ENCODE peak calls at places on chromosome 14, in five cellular contexts. One of them, this sample, is unnamed.
A peak's percentile ranks its signal among the peaks of the same experiment; 100 is the strongest.

GRCh38 chr14:56422703-56423213 is 156.8 kb upstream of the TMEM260 start:
- ATAC-seq in right lobe of liver: peak; percentile 86
- ATAC-seq in upper lobe of right lung: peak; percentile 91
- ATAC-seq in upper lobe of left lung: peak; percentile 75
- ATAC-seq in left lung: peak; percentile 98
- ATAC-seq in this sample: peak; percentile 87

GRCh38 chr14:101075025-101075800 is 171.7 kb upstream of the RTL1 start:
- ATAC-seq in upper lobe of right lung: no peak
- ATAC-seq in upper lobe of left lung: no peak
- ATAC-seq in right lobe of liver: no peak
- ATAC-seq in left lung: no peak
- ATAC-seq in this sample: no peak

GRCh38 chr14:63543826-63544320 is 696 bp upstream of the PPP2R5E start:
- ATAC-seq in left lung: no peak
- ATAC-seq in right lobe of liver: no peak
- ATAC-seq in upper lobe of left lung: no peak
- ATAC-seq in upper lobe of right lung: no peak
- ATAC-seq in this sample: no peak

GRCh38 chr14:91402278-91403068 is 15.1 kb downstream of the CCDC88C start:
- ATAC-seq in upper lobe of right lung: peak; percentile 68
- ATAC-seq in right lobe of liver: peak; percentile 32
- ATAC-seq in left lung: peak; percentile 76
- ATAC-seq in upper lobe of left lung: peak; percentile 57
- ATAC-seq in this sample: no peak

GRCh38 chr14:68143341-68143807 is 323.8 kb downstream of the RAD51B start:
- ATAC-seq in upper lobe of left lung: peak; percentile 44
- ATAC-seq in left lung: peak; percentile 4
- ATAC-seq in right lobe of liver: peak; percentile 65
- ATAC-seq in upper lobe of right lung: peak; percentile 48
- ATAC-seq in this sample: peak; percentile 40

GRCh38 chr14:50762931-50763300 is 68.0 kb downstream of the NIN start:
- ATAC-seq in right lobe of liver: no peak
- ATAC-seq in upper lobe of left lung: no peak
- ATAC-seq in upper lobe of right lung: no peak
- ATAC-seq in left lung: no peak
- ATAC-seq in this sample: no peak

GRCh38 chr14:94887591-94887990 is 117.7 kb upstream of the GSC start:
- ATAC-seq in upper lobe of left lung: no peak
- ATAC-seq in upper lobe of right lung: peak; percentile 3
- ATAC-seq in right lobe of liver: no peak
- ATAC-seq in left lung: no peak
- ATAC-seq in this sample: no peak

GRCh38 chr14:52547027-52547426 is 5.3 kb downstream of the TXNDC16 start:
- ATAC-seq in upper lobe of left lung: no peak
- ATAC-seq in right lobe of liver: peak; percentile 12
- ATAC-seq in left lung: no peak
- ATAC-seq in upper lobe of right lung: no peak
- ATAC-seq in this sample: no peak

GRCh38 chr14:61607570-61608244 is 87.6 kb upstream of the HIF1A start:
- ATAC-seq in upper lobe of left lung: no peak
- ATAC-seq in left lung: no peak
- ATAC-seq in right lobe of liver: no peak
- ATAC-seq in upper lobe of right lung: peak; percentile 28
- ATAC-seq in this sample: no peak

GRCh38 chr14:93081875-93082570 is 33.7 kb downstream of the ITPK1 start:
- ATAC-seq in left lung: no peak
- ATAC-seq in upper lobe of right lung: peak; percentile 29
- ATAC-seq in right lobe of liver: no peak
- ATAC-seq in upper lobe of left lung: no peak
- ATAC-seq in this sample: no peak

GRCh38 chr14:83607682-83608081 is 1922.3 kb upstream of the FLRT2 start:
- ATAC-seq in left lung: no peak
- ATAC-seq in right lobe of liver: no peak
- ATAC-seq in upper lobe of right lung: no peak
- ATAC-seq in upper lobe of left lung: no peak
- ATAC-seq in this sample: no peak

GRCh38 chr14:52154992-52155655 is 86.3 kb upstream of the NID2 start:
- ATAC-seq in right lobe of liver: peak; percentile 19
- ATAC-seq in left lung: no peak
- ATAC-seq in upper lobe of right lung: no peak
- ATAC-seq in upper lobe of left lung: no peak
- ATAC-seq in this sample: no peak

GRCh38 chr14:46490150-46490769 is 161.3 kb downstream of the RPL10L start:
- ATAC-seq in upper lobe of left lung: no peak
- ATAC-seq in right lobe of liver: peak; percentile 47
- ATAC-seq in left lung: peak; percentile 83
- ATAC-seq in upper lobe of right lung: peak; percentile 86
- ATAC-seq in this sample: no peak

GRCh38 chr14:65070710-65071033 is 31.6 kb downstream of the MAX start:
- ATAC-seq in upper lobe of right lung: no peak
- ATAC-seq in left lung: peak; percentile 34
- ATAC-seq in right lobe of liver: no peak
- ATAC-seq in upper lobe of left lung: no peak
- ATAC-seq in this sample: no peak

GRCh38 chr14:67520482-67520881 is 12.6 kb upstream of the PLEKHH1 start:
- ATAC-seq in right lobe of liver: no peak
- ATAC-seq in upper lobe of left lung: no peak
- ATAC-seq in upper lobe of right lung: no peak
- ATAC-seq in left lung: no peak
- ATAC-seq in this sample: no peak

GRCh38 chr14:23609001-23609400 is 27.2 kb upstream of the DHRS2 start:
- ATAC-seq in upper lobe of left lung: no peak
- ATAC-seq in upper lobe of right lung: no peak
- ATAC-seq in right lobe of liver: no peak
- ATAC-seq in left lung: no peak
- ATAC-seq in this sample: no peak

GRCh38 chr14:22798528-22798927 is 16.7 kb downstream of the SLC7A7 start:
- ATAC-seq in upper lobe of left lung: no peak
- ATAC-seq in right lobe of liver: peak; percentile 64
- ATAC-seq in upper lobe of right lung: peak; percentile 71
- ATAC-seq in left lung: no peak
- ATAC-seq in this sample: no peak

GRCh38 chr14:26597136-26598080 is at the start of gene NOVA1:
- ATAC-seq in upper lobe of right lung: peak; percentile 79
- ATAC-seq in right lobe of liver: peak; percentile 70
- ATAC-seq in left lung: peak; percentile 74
- ATAC-seq in upper lobe of left lung: peak; percentile 63
- ATAC-seq in this sample: peak; percentile 1

GRCh38 chr14:102579696-102580551 is 12.5 kb upstream of the RCOR1 start:
- ATAC-seq in right lobe of liver: no peak
- ATAC-seq in left lung: peak; percentile 43
- ATAC-seq in upper lobe of left lung: no peak
- ATAC-seq in upper lobe of right lung: peak; percentile 39
- ATAC-seq in this sample: peak; percentile 53

GRCh38 chr14:106564058-106564643 is 1037.8 kb downstream of the TMEM121 start:
- ATAC-seq in upper lobe of right lung: peak; percentile 70
- ATAC-seq in right lobe of liver: peak; percentile 44
- ATAC-seq in upper lobe of left lung: no peak
- ATAC-seq in left lung: peak; percentile 42
- ATAC-seq in this sample: no peak

GRCh38 chr14:61803755-61804154 is 41.5 kb downstream of the SNAPC1 start:
- ATAC-seq in left lung: no peak
- ATAC-seq in upper lobe of right lung: no peak
- ATAC-seq in upper lobe of left lung: no peak
- ATAC-seq in right lobe of liver: no peak
- ATAC-seq in this sample: no peak

GRCh38 chr14:77077040-77077439 is 21.0 kb upstream of the CIPC start:
- ATAC-seq in right lobe of liver: peak; percentile 19
- ATAC-seq in upper lobe of left lung: no peak
- ATAC-seq in upper lobe of right lung: no peak
- ATAC-seq in left lung: no peak
- ATAC-seq in this sample: peak; percentile 24

GRCh38 chr14:21169587-21169986 is 13.7 kb upstream of the OR5AU1 start:
- ATAC-seq in right lobe of liver: no peak
- ATAC-seq in upper lobe of left lung: peak; percentile 68
- ATAC-seq in upper lobe of right lung: peak; percentile 64
- ATAC-seq in left lung: peak; percentile 61
- ATAC-seq in this sample: no peak

GRCh38 chr14:94291906-94292525 is 1.1 kb downstream of the SERPINA10 start:
- ATAC-seq in upper lobe of left lung: no peak
- ATAC-seq in upper lobe of right lung: no peak
- ATAC-seq in left lung: no peak
- ATAC-seq in right lobe of liver: peak; percentile 30
- ATAC-seq in this sample: no peak

GRCh38 chr14:90630407-90630806 is 185.8 kb downstream of the TTC7B start:
- ATAC-seq in right lobe of liver: peak; percentile 78
- ATAC-seq in left lung: peak; percentile 75
- ATAC-seq in upper lobe of left lung: peak; percentile 72
- ATAC-seq in upper lobe of right lung: peak; percentile 83
- ATAC-seq in this sample: no peak

GRCh38 chr14:61296151-61296550 is 15.0 kb upstream of the TMEM30B start:
- ATAC-seq in left lung: no peak
- ATAC-seq in right lobe of liver: no peak
- ATAC-seq in upper lobe of left lung: no peak
- ATAC-seq in upper lobe of right lung: no peak
- ATAC-seq in this sample: no peak

GRCh38 chr14:66432334-66432733 is 53.8 kb upstream of the CCDC196 start:
- ATAC-seq in upper lobe of left lung: no peak
- ATAC-seq in upper lobe of right lung: no peak
- ATAC-seq in right lobe of liver: peak; percentile 95
- ATAC-seq in left lung: no peak
- ATAC-seq in this sample: no peak

GRCh38 chr14:23512156-23512555 is 39.4 kb downstream of the ZFHX2 start:
- ATAC-seq in left lung: no peak
- ATAC-seq in upper lobe of left lung: no peak
- ATAC-seq in right lobe of liver: no peak
- ATAC-seq in upper lobe of right lung: no peak
- ATAC-seq in this sample: no peak

GRCh38 chr14:31880935-31881334 is 196.2 kb upstream of the ARHGAP5 start:
- ATAC-seq in upper lobe of left lung: no peak
- ATAC-seq in left lung: peak; percentile 64
- ATAC-seq in right lobe of liver: no peak
- ATAC-seq in upper lobe of right lung: peak; percentile 48
- ATAC-seq in this sample: no peak

GRCh38 chr14:99280852-99281251 is 8.9 kb upstream of the BCL11B start:
- ATAC-seq in right lobe of liver: no peak
- ATAC-seq in upper lobe of left lung: no peak
- ATAC-seq in left lung: no peak
- ATAC-seq in upper lobe of right lung: no peak
- ATAC-seq in this sample: no peak

GRCh38 chr14:103621860-103622259 is 7.2 kb upstream of the KLC1 start:
- ATAC-seq in upper lobe of right lung: no peak
- ATAC-seq in upper lobe of left lung: no peak
- ATAC-seq in right lobe of liver: no peak
- ATAC-seq in left lung: no peak
- ATAC-seq in this sample: no peak

GRCh38 chr14:106652494-106652893 is 1126.1 kb downstream of the TMEM121 start:
- ATAC-seq in left lung: no peak
- ATAC-seq in right lobe of liver: no peak
- ATAC-seq in upper lobe of right lung: no peak
- ATAC-seq in upper lobe of left lung: no peak
- ATAC-seq in this sample: no peak

DNA sequence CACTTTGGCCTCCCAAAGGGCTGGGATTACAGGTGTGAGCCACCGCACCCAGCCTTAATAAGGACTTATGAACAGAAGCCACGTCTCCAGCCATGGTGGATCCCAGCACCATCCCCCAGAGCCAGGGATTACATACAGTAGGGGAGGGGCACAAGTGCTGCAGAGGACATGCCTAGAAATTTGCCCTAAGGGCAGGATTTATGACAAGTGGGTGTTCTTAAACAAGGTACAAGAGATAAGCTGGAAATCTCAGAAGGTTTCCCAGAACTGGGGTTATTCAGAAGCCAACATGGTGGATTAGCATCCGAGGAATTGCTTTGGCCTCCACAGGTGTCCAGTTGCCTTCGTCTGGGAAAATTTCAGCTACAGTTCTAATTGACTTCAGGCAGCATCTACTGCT is 114.3 kb upstream of the EGLN3 start:
- ATAC-seq in left lung: no peak
- ATAC-seq in right lobe of liver: no peak
- ATAC-seq in upper lobe of left lung: no peak
- ATAC-seq in upper lobe of right lung: no peak
- ATAC-seq in this sample: no peak
- TF ChIP-seq CTCF in left lung: no peak
- TF ChIP-seq CTCF in right lobe of liver: no peak
- TF ChIP-seq CTCF in upper lobe of left lung: no peak
- TF ChIP-seq CTCF in upper lobe of right lung: no peak
- TF ChIP-seq CTCF in this sample: no peak

DNA sequence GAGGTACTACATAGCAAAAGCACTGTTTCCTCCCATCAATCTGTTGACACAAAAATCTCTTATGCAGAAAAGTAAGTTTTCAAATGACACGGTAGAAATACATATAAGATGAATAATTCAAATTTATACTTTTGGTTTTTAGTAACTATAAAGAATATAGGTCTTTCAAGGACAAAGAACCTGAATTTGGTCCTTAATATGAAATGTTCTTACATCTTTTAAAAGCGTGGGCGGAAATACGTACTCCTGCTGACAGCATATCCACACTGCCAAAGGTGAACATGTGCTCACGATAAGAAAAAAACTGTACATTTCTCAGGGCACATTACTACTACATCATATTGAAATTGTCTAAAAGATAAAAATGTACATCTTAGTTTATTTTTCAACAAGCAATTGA is 127.6 kb downstream of the FOXN3 start:
- ATAC-seq in right lobe of liver: no peak
- ATAC-seq in upper lobe of left lung: no peak
- ATAC-seq in left lung: no peak
- ATAC-seq in upper lobe of right lung: no peak
- ATAC-seq in this sample: no peak
- H3K27me3 ChIP-seq in right lobe of liver: no peaks in the 10 kb centered on the region
- H3K27me3 ChIP-seq in upper lobe of left lung: no peaks in the 10 kb centered on the region
- H3K27me3 ChIP-seq in left lung: no peaks in the 10 kb centered on the region
- H3K27me3 ChIP-seq in upper lobe of right lung: no peaks in the 10 kb centered on the region
- H3K27me3 ChIP-seq in this sample: no peaks in the 10 kb centered on the region

GRCh38 chr14:55026793-55027560 is at the start of the genes SOCS4 and WDHD1:
- ATAC-seq in upper lobe of left lung: peak; percentile 99
- ATAC-seq in upper lobe of right lung: peak; percentile 100
- ATAC-seq in right lobe of liver: peak; percentile 100
- ATAC-seq in left lung: peak; percentile 99
- ATAC-seq in this sample: peak; percentile 100
- TF ChIP-seq CTCF in upper lobe of left lung: no peak
- TF ChIP-seq CTCF in upper lobe of right lung: peak; percentile 17
- TF ChIP-seq CTCF in right lobe of liver: no peak
- TF ChIP-seq CTCF in left lung: no peak
- TF ChIP-seq CTCF in this sample: peak; percentile 32

GRCh38 chr14:104917992-104918391 is 6.7 kb upstream of the PLD4 start:
- ATAC-seq in left lung: no peak
- ATAC-seq in right lobe of liver: no peak
- ATAC-seq in upper lobe of left lung: no peak
- ATAC-seq in upper lobe of right lung: no peak
- ATAC-seq in this sample: no peak

GRCh38 chr14:104913413-104913812 is 11.3 kb upstream of the PLD4 start:
- ATAC-seq in upper lobe of left lung: peak; percentile 82
- ATAC-seq in left lung: peak; percentile 94
- ATAC-seq in right lobe of liver: no peak
- ATAC-seq in upper lobe of right lung: peak; percentile 86
- ATAC-seq in this sample: no peak

DNA sequence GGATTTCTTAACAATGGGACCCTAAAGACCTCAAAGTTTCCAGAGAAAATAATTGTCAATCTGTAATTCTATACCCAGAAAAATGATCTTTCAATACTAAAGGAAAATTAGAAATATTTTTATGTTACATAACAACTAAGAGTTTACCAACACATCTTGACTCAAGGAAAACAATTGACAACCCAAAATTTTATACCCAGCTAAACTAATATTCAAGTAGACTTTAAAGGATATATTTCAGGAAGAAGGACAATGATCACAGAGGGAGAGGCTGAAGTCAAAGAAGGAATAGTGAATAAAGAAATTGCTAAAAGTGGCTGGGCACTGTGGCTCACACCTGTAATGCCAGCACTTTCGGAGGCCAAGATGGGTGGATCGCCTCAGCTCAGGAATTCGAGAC is 12.6 kb upstream of the PLD4 start:
- ATAC-seq in upper lobe of left lung: no peak
- ATAC-seq in upper lobe of right lung: no peak
- ATAC-seq in right lobe of liver: no peak
- ATAC-seq in left lung: no peak
- ATAC-seq in this sample: no peak
- H3K27me3 ChIP-seq in upper lobe of left lung: no peaks in the 10 kb centered on the region
- H3K27me3 ChIP-seq in upper lobe of right lung: no peaks in the 10 kb centered on the region
- H3K27me3 ChIP-seq in right lobe of liver: no peaks in the 10 kb centered on the region
- H3K27me3 ChIP-seq in left lung: no peaks in the 10 kb centered on the region
- H3K27me3 ChIP-seq in this sample: no peaks in the 10 kb centered on the region

This sample was measured in gastroesophageal sphincter.